ENCODE peak calls at places on chromosomes 5 and 9, in four cellular contexts. One of them, this sample, is unnamed.

GRCh38 chr9:316382-316965 is 101.8 kb downstream of the DOCK8 start:
- DNase-seq in IMR-90: no peak
- DNase-seq in Peyer's patch: no peak
- DNase-seq in HCT116: no peak
- DNase-seq in this sample: no peak

GRCh38 chr5:131270809-131271208 is 7.0 kb downstream of the CDC42SE2 start:
- DNase-seq in IMR-90: peak
- DNase-seq in HCT116: no peak
- DNase-seq in Peyer's patch: no peak
- DNase-seq in this sample: no peak

GRCh38 chr9:132946624-132947295 is 2.3 kb upstream of the TSC1 start:
- DNase-seq in Peyer's patch: no peak
- DNase-seq in IMR-90: peak
- DNase-seq in HCT116: no peak
- DNase-seq in this sample: peak

GRCh38 chr9:110217656-110218099 is 9.7 kb upstream of the C9orf152 start:
- DNase-seq in HCT116: peak
- DNase-seq in Peyer's patch: no peak
- DNase-seq in IMR-90: peak
- DNase-seq in this sample: no peak

GRCh38 chr5:143471041-143471509 is 67.6 kb upstream of the NR3C1 start:
- DNase-seq in IMR-90: peak
- DNase-seq in HCT116: no peak
- DNase-seq in Peyer's patch: no peak
- DNase-seq in this sample: peak

GRCh38 chr9:130461218-130461630 is 16.5 kb downstream of the ASS1 start:
- DNase-seq in Peyer's patch: peak
- DNase-seq in IMR-90: peak
- DNase-seq in HCT116: no peak
- DNase-seq in this sample: no peak

GRCh38 chr5:135225856-135226560 is 173.0 kb downstream of the MACROH2A1 start:
- DNase-seq in IMR-90: no peak
- DNase-seq in HCT116: no peak
- DNase-seq in Peyer's patch: peak
- DNase-seq in this sample: no peak

GRCh38 chr9:28600226-28600625 is 1026.9 kb upstream of the C9orf72 start:
- DNase-seq in IMR-90: no peak
- DNase-seq in HCT116: no peak
- DNase-seq in Peyer's patch: no peak
- DNase-seq in this sample: no peak

GRCh38 chr5:118653926-118654325 is 334.4 kb downstream of the DTWD2 start:
- DNase-seq in Peyer's patch: no peak
- DNase-seq in HCT116: no peak
- DNase-seq in IMR-90: no peak
- DNase-seq in this sample: no peak

GRCh38 chr9:38079410-38080105 is 10.5 kb upstream of the SHB start:
- DNase-seq in HCT116: no peak
- DNase-seq in Peyer's patch: no peak
- DNase-seq in IMR-90: peak
- DNase-seq in this sample: no peak

GRCh38 chr5:179274321-179275315 is 70.6 kb downstream of the ADAMTS2 start:
- DNase-seq in IMR-90: no peak
- DNase-seq in HCT116: no peak
- DNase-seq in Peyer's patch: no peak
- DNase-seq in this sample: no peak

GRCh38 chr9:111598730-111599091 is 736 bp downstream of the PTGR1 start:
- DNase-seq in Peyer's patch: peak
- DNase-seq in IMR-90: peak
- DNase-seq in HCT116: no peak
- DNase-seq in this sample: no peak

GRCh38 chr5:102747386-102748166 is 7.5 kb upstream of the PAM start:
- DNase-seq in IMR-90: no peak
- DNase-seq in Peyer's patch: no peak
- DNase-seq in HCT116: no peak
- DNase-seq in this sample: no peak

GRCh38 chr5:155040984-155041383 is 27.4 kb downstream of the KIF4B start:
- DNase-seq in IMR-90: no peak
- DNase-seq in Peyer's patch: no peak
- DNase-seq in HCT116: no peak
- DNase-seq in this sample: no peak

GRCh38 chr5:103541114-103541513 is 21.5 kb downstream of the NUDT12 start:
- DNase-seq in HCT116: no peak
- DNase-seq in IMR-90: no peak
- DNase-seq in Peyer's patch: no peak
- DNase-seq in this sample: no peak

GRCh38 chr9:80797841-80798688 is 891.3 kb downstream of the TLE1 start:
- DNase-seq in IMR-90: peak
- DNase-seq in HCT116: no peak
- DNase-seq in Peyer's patch: no peak
- DNase-seq in this sample: no peak

GRCh38 chr9:38065369-38066075 is 3.5 kb downstream of the SHB start:
- DNase-seq in HCT116: no peak
- DNase-seq in IMR-90: no peak
- DNase-seq in Peyer's patch: no peak
- DNase-seq in this sample: no peak

GRCh38 chr5:62112689-62113220 is 193.3 kb upstream of the KIF2A start:
- DNase-seq in HCT116: no peak
- DNase-seq in Peyer's patch: no peak
- DNase-seq in IMR-90: no peak
- DNase-seq in this sample: no peak

GRCh38 chr9:134826336-134827246 is 54.0 kb upstream of the FCN2 start:
- DNase-seq in IMR-90: no peak
- DNase-seq in HCT116: no peak
- DNase-seq in Peyer's patch: no peak
- DNase-seq in this sample: no peak

GRCh38 chr9:98885575-98886292 is 58.0 kb upstream of the COL15A1 start:
- DNase-seq in IMR-90: no peak
- DNase-seq in Peyer's patch: no peak
- DNase-seq in HCT116: no peak
- DNase-seq in this sample: no peak
- TF ChIP-seq POLR2A in IMR-90: no peak
- TF ChIP-seq POLR2A in Peyer's patch: no peak
- TF ChIP-seq POLR2A in HCT116: no peak
- TF ChIP-seq POLR2A in this sample: no peak

DNA sequence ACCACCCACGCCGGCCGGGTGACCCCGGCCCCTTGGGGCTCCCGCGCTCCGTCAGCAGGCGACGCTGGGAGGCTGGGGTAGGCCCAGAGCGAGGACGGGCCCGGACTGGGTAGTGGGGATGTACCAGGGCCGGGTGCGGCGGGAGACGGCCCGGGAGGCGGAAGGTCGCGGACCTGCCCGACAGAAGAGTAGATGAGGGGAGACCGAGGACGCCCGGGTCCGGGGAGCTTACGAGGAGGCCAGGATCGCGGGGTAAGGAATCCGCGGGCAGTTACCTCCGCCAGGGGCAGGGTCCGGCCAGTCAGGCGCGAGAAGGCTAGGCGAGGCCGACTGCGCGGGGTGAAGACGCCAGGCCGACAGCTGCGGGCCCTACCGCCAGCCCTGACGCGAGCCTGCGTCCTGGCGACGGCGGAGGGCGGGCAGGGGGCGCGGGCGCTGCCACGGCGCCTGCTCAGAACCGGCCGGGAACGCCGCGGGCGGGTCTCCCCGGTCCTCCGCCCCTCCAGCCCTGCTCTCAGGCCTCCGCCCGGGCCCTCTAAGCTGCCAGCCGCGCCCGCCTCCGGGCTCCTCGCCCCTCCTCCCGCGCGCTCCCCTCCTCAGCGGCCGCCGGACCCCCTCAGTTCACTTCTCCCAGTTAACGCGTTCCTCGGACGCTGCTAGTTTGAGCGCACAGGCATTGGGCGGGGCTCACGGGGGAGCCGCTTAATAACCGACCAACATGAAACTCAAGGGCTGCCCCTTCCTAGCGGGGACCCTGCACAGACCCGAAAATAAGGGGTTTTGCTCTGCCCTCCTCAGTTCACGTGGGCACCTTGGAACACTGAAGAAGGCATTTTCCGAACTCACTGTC is at the start of gene CPLANE1:
- DNase-seq in HCT116: no peak
- DNase-seq in Peyer's patch: peak
- DNase-seq in IMR-90: peak
- DNase-seq in this sample: peak
- TF ChIP-seq POLR2A in HCT116: peak
- TF ChIP-seq POLR2A in Peyer's patch: peak
- TF ChIP-seq POLR2A in IMR-90: peak
- TF ChIP-seq POLR2A in this sample: peak

GRCh38 chr5:134224905-134225779 is 731 bp downstream of the PPP2CA start:
- DNase-seq in Peyer's patch: peak
- DNase-seq in IMR-90: peak
- DNase-seq in HCT116: no peak
- DNase-seq in this sample: peak
- TF ChIP-seq POLR2A in Peyer's patch: no peak
- TF ChIP-seq POLR2A in IMR-90: peak
- TF ChIP-seq POLR2A in HCT116: peak
- TF ChIP-seq POLR2A in this sample: no peak

GRCh38 chr5:96614110-96614691 is 48.0 kb upstream of the CAST start:
- DNase-seq in IMR-90: peak
- DNase-seq in Peyer's patch: peak
- DNase-seq in HCT116: peak
- DNase-seq in this sample: peak

GRCh38 chr5:96609369-96609768 is 52.8 kb upstream of the CAST start:
- DNase-seq in HCT116: no peak
- DNase-seq in Peyer's patch: no peak
- DNase-seq in IMR-90: no peak
- DNase-seq in this sample: no peak

GRCh38 chr5:96605144-96605543 is 57.0 kb upstream of the CAST start:
- DNase-seq in IMR-90: no peak
- DNase-seq in Peyer's patch: no peak
- DNase-seq in HCT116: no peak
- DNase-seq in this sample: no peak

GRCh38 chr5:96615223-96615622 is 47.0 kb upstream of the CAST start:
- DNase-seq in IMR-90: peak
- DNase-seq in Peyer's patch: no peak
- DNase-seq in HCT116: no peak
- DNase-seq in this sample: no peak

GRCh38 chr5:96610747-96611146 is 51.4 kb upstream of the CAST start:
- DNase-seq in HCT116: no peak
- DNase-seq in IMR-90: no peak
- DNase-seq in Peyer's patch: no peak
- DNase-seq in this sample: no peak
- TF ChIP-seq POLR2A in HCT116: no peak
- TF ChIP-seq POLR2A in IMR-90: no peak
- TF ChIP-seq POLR2A in Peyer's patch: no peak
- TF ChIP-seq POLR2A in this sample: no peak

This sample was measured in H54.